ENCODE peak calls at places on chromosomes 13 and 19, in six cellular contexts. F is fibroblast of the aortic adventitia, G is mammary epithelial cell, J is lower lobe of right lung, K is astrocyte of the spinal cord, U is brain microvascular endothelial cell. L is an unnamed sample.

GRCh38 chr13:102548811-102549210 is 48.0 kb upstream of the TPP2 start:
- DNase-seq in F (no peak), G (no peak), J (no peak), K (no peak), U (no peak), L (no peak)

GRCh38 chr19:2149980-2150793 is 1.2 kb downstream of the AP3D1 start:
- DNase-seq in F (peak), G (peak), J (peak), K (no peak), U (no peak), L (peak)

GRCh38 chr19:3450796-3451411 is 29.4 kb downstream of the SMIM24 start:
- DNase-seq in F (peak), G (peak), J (peak), K (peak), U (peak), L (peak)

GRCh38 chr13:86020350-86021002 is 221.3 kb upstream of the SLITRK6 start:
- DNase-seq in F (peak), G (peak), J (no peak), K (peak), U (peak), L (no peak)

GRCh38 chr19:55497777-55498176 is 9.5 kb downstream of the SSC5D start:
- DNase-seq in F (no peak), G (no peak), J (peak), K (no peak), U (no peak), L (no peak)

GRCh38 chr13:76049397-76049746 is 413.2 kb downstream of the LMO7 start:
- DNase-seq in F (no peak), G (no peak), J (no peak), K (no peak), U (no peak), L (no peak)

GRCh38 chr19:10412257-10412977 is 7.9 kb upstream of the PDE4A start:
- DNase-seq in F (no peak), G (no peak), J (no peak), K (no peak), U (no peak), L (no peak)

GRCh38 chr13:21318891-21319532 is 140.1 kb downstream of the ZDHHC20 start:
- DNase-seq in F (no peak), G (no peak), J (no peak), K (no peak), U (no peak), L (no peak)

GRCh38 chr19:29323972-29324680 is 111.2 kb upstream of the UQCRFS1 start:
- DNase-seq in F (no peak), G (no peak), J (no peak), K (no peak), U (no peak), L (no peak)

GRCh38 chr19:8311461-8312260 is 3.5 kb upstream of the CD320 start:
- DNase-seq in F (no peak), G (no peak), J (peak), K (no peak), U (no peak), L (no peak)

GRCh38 chr19:2623743-2624142 is 78.8 kb downstream of the GNG7 start:
- DNase-seq in F (no peak), G (no peak), J (no peak), K (no peak), U (no peak), L (no peak)

GRCh38 chr13:65613004-65613403 is 1617.1 kb downstream of the PCDH9 start:
- DNase-seq in F (no peak), G (no peak), J (no peak), K (no peak), U (no peak), L (no peak)

GRCh38 chr19:23787106-23787505 is 28.4 kb upstream of the ZNF681 start:
- DNase-seq in F (no peak), G (peak), J (no peak), K (no peak), U (peak), L (peak)

GRCh38 chr13:101703081-101703480 is 250.6 kb downstream of the ITGBL1 start:
- DNase-seq in F (no peak), G (no peak), J (no peak), K (no peak), U (no peak), L (no peak)

GRCh38 chr19:4183967-4184717 is 1.7 kb downstream of the ANKRD24 start:
- DNase-seq in F (no peak), G (no peak), J (peak), K (no peak), U (no peak), L (no peak)

GRCh38 chr19:55303477-55303876 is 19.7 kb downstream of the BRSK1 start:
- DNase-seq in F (no peak), G (no peak), J (no peak), K (no peak), U (no peak), L (no peak)

GRCh38 chr13:23966691-23967615 is 69.7 kb upstream of the C1QTNF9B start:
- DNase-seq in F (peak), G (no peak), J (no peak), K (no peak), U (no peak), L (no peak)

GRCh38 chr19:49884760-49885159 is 7.3 kb downstream of the TBC1D17 start:
- DNase-seq in F (no peak), G (no peak), J (no peak), K (no peak), U (no peak), L (no peak)

GRCh38 chr19:47377208-47377701 is 28.1 kb downstream of the DHX34 start:
- DNase-seq in F (no peak), G (no peak), J (no peak), K (no peak), U (no peak), L (no peak)

GRCh38 chr13:113947321-113948033 is 26.4 kb downstream of the C13orf46 start:
- DNase-seq in F (peak), G (peak), J (no peak), K (no peak), U (peak), L (peak)

GRCh38 chr19:7757358-7757757 is 5.7 kb upstream of the CLEC4M start:
- DNase-seq in F (no peak), G (no peak), J (no peak), K (no peak), U (no peak), L (no peak)

GRCh38 chr19:47094557-47095517 is 18.7 kb downstream of the ZC3H4 start:
- DNase-seq in F (no peak), G (no peak), J (peak), K (no peak), U (no peak), L (no peak)

GRCh38 chr13:54733639-54734038 is 1705.0 kb downstream of the OLFM4 start:
- DNase-seq in F (no peak), G (no peak), J (no peak), K (no peak), U (no peak), L (no peak)

GRCh38 chr19:35318679-35319448 is 10.1 kb upstream of the CD22 start:
- DNase-seq in F (peak), G (peak), J (peak), K (peak), U (peak), L (peak)

GRCh38 chr13:112986470-112986869 is 17.5 kb downstream of the MCF2L start:
- DNase-seq in F (no peak), G (no peak), J (no peak), K (no peak), U (no peak), L (no peak)

GRCh38 chr13:31675521-31675953 is 63.8 kb upstream of the RXFP2 start:
- DNase-seq in F (peak), G (no peak), J (no peak), K (no peak), U (peak), L (peak)

GRCh38 chr19:8454218-8454617 is 9.4 kb downstream of the HNRNPM start:
- DNase-seq in F (no peak), G (no peak), J (no peak), K (no peak), U (no peak), L (no peak)

GRCh38 chr13:114319441-114319871 is 5.2 kb downstream of the CHAMP1 start:
- DNase-seq in F (peak), G (peak), J (no peak), K (peak), U (peak), L (peak)

GRCh38 chr13:110419391-110419791 is 112.3 kb downstream of the COL4A2 start:
- DNase-seq in F (no peak), G (peak), J (no peak), K (peak), U (peak), L (no peak)

GRCh38 chr19:15869109-15869555 is 28.7 kb downstream of the CYP4F2 start:
- DNase-seq in F (peak), G (peak), J (no peak), K (no peak), U (peak), L (peak)

DNA sequence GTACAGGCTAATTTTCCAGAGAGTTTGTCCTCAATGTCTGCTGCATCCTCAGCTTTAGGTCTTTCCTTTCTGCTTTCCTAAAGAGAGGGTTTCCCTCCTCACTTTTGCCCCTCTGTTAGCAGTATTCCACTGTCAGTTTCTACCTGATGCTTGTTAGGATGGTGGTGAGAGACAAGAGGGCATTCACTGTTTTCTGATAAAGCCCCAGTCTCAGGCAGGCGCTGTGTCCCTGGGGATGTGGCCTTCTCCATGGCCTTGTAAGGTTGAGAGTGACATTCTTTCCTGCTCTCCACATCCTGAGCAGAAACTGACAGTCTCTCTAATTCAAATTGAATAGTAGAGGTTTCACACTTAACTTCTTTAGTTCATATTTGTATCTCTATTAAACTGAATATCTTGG is 14.9 kb downstream of the C13orf42 start:
- DNase-seq in F (no peak), G (no peak), J (no peak), K (no peak), U (no peak), L (no peak)
- TF ChIP-seq CTCF in F (no peak), G (no peak), J (no peak), K (no peak), U (no peak), L (no peak)

DNA sequence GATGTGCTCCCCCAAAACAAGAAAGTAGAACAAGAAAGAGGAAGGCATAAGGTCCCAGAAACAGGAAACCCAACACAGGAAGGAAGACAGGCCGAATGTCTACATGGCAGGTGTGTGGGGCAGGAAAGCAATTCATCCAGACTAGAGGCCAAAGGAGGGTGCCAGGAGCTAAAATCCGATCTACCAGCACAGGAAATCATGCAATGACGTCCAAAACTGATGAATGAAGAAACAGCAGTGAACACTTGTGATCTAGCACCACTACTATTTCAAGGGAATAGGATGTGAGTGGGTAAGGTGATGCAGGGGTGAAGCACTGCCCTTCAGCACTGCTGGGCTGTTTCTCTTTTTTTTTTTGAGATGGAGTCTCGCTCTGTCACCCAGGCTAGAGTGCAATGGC is 59.1 kb downstream of the DOCK9 start:
- DNase-seq in F (no peak), G (no peak), J (no peak), K (no peak), U (no peak), L (no peak)
- H3K4me3 ChIP-seq in F (no peak), G (no peak), J (no peak), K (no peak), U (no peak), L (no peak)

GRCh38 chr19:40381321-40381720 is 8.7 kb downstream of the HIPK4 start:
- DNase-seq in F (no peak), G (no peak), J (no peak), K (no peak), U (no peak), L (no peak)

GRCh38 chr19:40378509-40378908 is 11.5 kb downstream of the HIPK4 start:
- DNase-seq in F (no peak), G (no peak), J (no peak), K (no peak), U (no peak), L (no peak)

GRCh38 chr19:40380199-40381037 is 9.6 kb downstream of the HIPK4 start:
- DNase-seq in F (no peak), G (no peak), J (peak), K (no peak), U (no peak), L (no peak)

GRCh38 chr19:40377876-40378385 is 12.1 kb downstream of the HIPK4 start:
- DNase-seq in F (no peak), G (no peak), J (no peak), K (no peak), U (no peak), L (no peak)

DNA sequence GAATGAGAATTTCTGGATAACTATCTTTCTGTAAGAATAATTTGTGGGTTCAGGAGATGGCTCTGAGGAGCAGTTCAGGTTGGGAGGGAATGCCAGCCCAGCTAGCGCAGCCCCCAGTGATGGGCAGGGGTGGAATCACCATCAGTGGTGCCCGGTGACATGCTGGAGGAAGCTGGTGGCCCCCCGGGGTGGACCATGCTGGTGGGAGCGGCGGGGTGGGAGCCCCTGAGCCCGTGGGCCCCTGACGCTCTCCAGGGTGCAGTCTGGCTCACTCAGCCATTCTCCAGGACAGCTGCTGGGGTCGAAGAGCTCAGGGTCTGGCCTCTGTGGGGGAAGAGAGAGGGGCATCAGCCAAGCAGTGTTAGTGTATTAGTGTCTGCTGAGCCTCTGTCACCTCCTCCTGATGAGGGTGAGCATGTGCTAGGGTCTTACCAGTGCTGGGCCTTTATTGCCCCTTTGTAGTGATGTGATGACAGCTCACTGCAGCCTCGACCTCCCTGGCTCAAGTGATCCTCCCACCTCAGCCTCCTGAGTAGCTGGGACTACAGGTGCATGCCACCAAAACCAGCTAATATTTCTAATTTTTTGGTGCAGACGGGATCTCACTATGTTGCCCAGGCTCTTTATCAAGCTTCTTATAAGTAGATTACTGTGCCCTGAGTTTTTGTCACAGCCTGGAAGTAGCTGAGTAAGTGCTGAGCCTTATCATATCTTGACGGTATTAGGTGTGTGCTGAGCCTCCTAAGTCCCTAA is 10.4 kb downstream of the HIPK4 start:
- DNase-seq in F (no peak), G (no peak), J (no peak), K (no peak), U (no peak), L (no peak)
- TF ChIP-seq CTCF in F (no peak), G (no peak), J (no peak), K (no peak), U (no peak), L (no peak)

DNA sequence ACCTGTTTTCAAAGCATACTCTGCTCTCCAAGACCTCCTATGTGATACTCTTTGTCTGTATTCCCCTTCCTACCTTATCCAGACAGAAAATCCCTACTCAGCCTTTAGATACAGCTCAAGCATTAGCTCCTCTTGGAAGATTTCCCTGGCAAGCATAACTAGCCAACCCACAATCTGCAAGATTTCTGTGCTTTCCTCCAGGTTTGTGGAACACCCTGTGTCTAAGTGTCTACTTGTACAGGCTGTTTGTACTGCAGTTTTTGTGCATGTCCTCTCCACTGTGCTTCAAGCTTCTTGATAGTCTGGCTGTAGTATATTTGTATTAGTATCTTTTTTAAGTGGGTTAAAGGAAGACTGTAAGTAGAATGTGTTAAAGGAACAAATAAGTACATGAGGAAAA is 203.7 kb downstream of the RFC3 start:
- DNase-seq in F (no peak), G (no peak), J (no peak), K (no peak), U (no peak), L (no peak)
- H3K4me3 ChIP-seq in F (no peak), G (no peak), J (no peak), K (no peak), U (no peak), L (no peak)

DNA sequence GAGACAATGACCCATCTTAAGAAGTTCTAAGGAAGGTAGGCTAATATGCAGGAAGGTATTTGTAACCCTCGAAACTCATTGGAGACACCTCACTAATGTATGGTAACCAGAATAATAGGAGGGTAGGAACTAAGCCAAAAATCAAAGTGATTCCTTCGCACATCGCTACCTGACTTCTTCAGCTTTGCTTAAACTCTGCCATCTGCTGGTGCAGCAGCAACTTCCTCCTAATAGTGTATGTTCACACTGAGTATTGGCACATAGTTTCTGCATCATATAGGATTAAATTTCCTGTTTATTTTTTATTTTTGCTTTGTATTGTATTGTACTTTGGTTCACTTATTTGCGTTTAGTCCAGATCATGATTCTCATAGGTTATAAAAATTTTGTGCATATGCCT is 676.2 kb downstream of the GPC5 start:
- DNase-seq in F (no peak), G (no peak), J (no peak), K (peak), U (no peak), L (no peak)
- TF ChIP-seq CTCF in F (no peak), G (peak), J (peak), K (peak), U (peak), L (no peak)

DNA sequence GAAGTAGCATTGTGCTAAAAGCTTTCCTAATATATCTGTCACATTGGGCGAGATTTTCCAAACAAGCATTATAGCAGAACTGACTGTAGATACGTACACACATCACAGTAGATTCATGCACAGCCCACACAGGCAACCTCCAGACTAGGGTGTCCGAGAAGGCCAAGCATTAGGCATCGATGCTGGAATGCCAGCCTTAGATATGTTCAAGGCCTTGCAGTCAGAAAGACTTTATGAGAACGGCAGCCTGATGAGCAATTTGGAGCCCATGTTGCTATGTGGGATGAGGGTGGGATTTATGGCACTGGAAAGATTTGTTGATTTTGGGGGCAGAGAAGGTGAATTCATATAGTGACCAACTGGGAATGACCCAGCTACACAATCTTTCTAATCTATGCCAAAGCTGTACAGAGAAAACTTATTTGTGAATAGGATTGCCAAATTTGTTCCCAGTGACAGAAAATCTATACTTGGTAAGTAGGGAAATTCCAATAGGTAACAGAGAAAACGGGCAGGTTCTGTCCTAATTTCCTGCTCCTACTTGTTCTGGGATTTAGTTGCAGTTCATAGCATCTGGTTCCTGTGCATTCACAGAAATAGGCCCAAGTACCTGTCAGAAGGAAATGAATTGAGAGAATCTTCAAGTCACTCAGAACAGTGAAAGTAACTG is 31.0 kb upstream of the SPRY2 start:
- DNase-seq in F (no peak), G (no peak), J (no peak), K (no peak), U (no peak), L (no peak)
- H3K4me3 ChIP-seq in F (no peak), G (no peak), J (no peak), K (no peak), U (no peak), L (no peak)

GRCh38 chr19:54298357-54299125 is 14.4 kb downstream of the LILRA5 start:
- DNase-seq in F (no peak), G (no peak), J (no peak), K (no peak), U (no peak), L (no peak)

GRCh38 chr19:54294539-54294938 is 13.6 kb upstream of the LILRB2 start:
- DNase-seq in F (no peak), G (no peak), J (no peak), K (no peak), U (no peak), L (no peak)

GRCh38 chr19:54299515-54299914 is 13.5 kb downstream of the LILRA5 start:
- DNase-seq in F (no peak), G (no peak), J (no peak), K (no peak), U (no peak), L (no peak)

GRCh38 chr19:54299126-54299498 is 13.9 kb downstream of the LILRA5 start:
- DNase-seq in F (no peak), G (no peak), J (no peak), K (no peak), U (no peak), L (no peak)

DNA sequence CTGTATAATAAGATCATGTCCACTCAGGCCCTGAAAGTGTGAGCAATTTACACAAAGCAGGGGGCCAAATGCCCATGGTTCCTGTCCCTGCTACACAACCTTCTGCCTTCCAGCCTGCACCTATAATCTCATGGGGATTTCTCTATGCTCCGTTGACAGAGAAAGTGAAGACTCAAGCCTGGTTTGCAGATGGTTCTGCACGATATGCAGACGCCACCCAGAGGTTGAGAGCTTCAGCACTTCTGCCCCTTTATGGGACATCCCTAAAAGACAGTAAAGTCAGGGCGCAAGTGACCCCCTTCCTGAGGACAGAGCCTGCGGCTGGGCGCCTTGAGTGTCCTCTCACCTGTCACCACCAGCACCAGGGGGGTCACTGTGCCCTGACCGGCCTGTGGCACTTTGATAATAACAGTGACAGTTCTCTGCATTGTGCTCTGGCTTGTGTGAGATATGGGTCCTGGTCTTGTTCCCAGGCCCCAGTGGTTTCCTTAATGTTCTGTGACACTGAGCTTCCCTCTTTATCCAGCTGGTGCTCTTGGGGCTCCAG is 15.1 kb downstream of the LILRA5 start:
- DNase-seq in F (no peak), G (no peak), J (no peak), K (no peak), U (no peak), L (no peak)
- TF ChIP-seq CTCF in F (no peak), G (no peak), J (no peak), K (peak), U (peak), L (no peak)